ENCODE peak calls at places on chromosomes 6 and 20, in six cellular contexts. One of them, this sample, is unnamed.
A peak's percentile ranks its signal among the peaks of the same experiment; 100 is the strongest.

GRCh38 chr6:146781836-146782235 is 183.1 kb downstream of the ADGB start:
- DNase-seq in NCI-H446: no peak
- DNase-seq in astrocyte of the spinal cord: no peak
- DNase-seq in transverse colon: no peak
- DNase-seq in stimulated activated CD4-positive, alpha-beta T cell treated with anti-CD3 and anti-CD28 coated beads, Interleukin-1b, Interleukin-23, amount 100 ng/mL, for 48 hours: no peak
- DNase-seq in heart right ventricle: no peak
- DNase-seq in this sample: no peak

GRCh38 chr20:59123011-59123676 is 40.5 kb upstream of the ZNF831 start:
- DNase-seq in NCI-H446: no peak
- DNase-seq in astrocyte of the spinal cord: no peak
- DNase-seq in transverse colon: peak; percentile 21
- DNase-seq in stimulated activated CD4-positive, alpha-beta T cell treated with anti-CD3 and anti-CD28 coated beads, Interleukin-1b, Interleukin-23, amount 100 ng/mL, for 48 hours: peak; percentile 32
- DNase-seq in heart right ventricle: no peak
- DNase-seq in this sample: peak; percentile 16

GRCh38 chr20:42430059-42430458 is 759.6 kb downstream of the PTPRT start:
- DNase-seq in NCI-H446: no peak
- DNase-seq in astrocyte of the spinal cord: no peak
- DNase-seq in transverse colon: no peak
- DNase-seq in stimulated activated CD4-positive, alpha-beta T cell treated with anti-CD3 and anti-CD28 coated beads, Interleukin-1b, Interleukin-23, amount 100 ng/mL, for 48 hours: no peak
- DNase-seq in heart right ventricle: peak; percentile 16
- DNase-seq in this sample: no peak

GRCh38 chr6:2510341-2510740 is 240.4 kb downstream of the MYLK4 start:
- DNase-seq in NCI-H446: no peak
- DNase-seq in astrocyte of the spinal cord: no peak
- DNase-seq in transverse colon: no peak
- DNase-seq in stimulated activated CD4-positive, alpha-beta T cell treated with anti-CD3 and anti-CD28 coated beads, Interleukin-1b, Interleukin-23, amount 100 ng/mL, for 48 hours: no peak
- DNase-seq in heart right ventricle: no peak
- DNase-seq in this sample: no peak

GRCh38 chr20:44187054-44187762 is at the start of gene JPH2:
- DNase-seq in NCI-H446: no peak
- DNase-seq in astrocyte of the spinal cord: peak; percentile 54
- DNase-seq in transverse colon: peak; percentile 56
- DNase-seq in stimulated activated CD4-positive, alpha-beta T cell treated with anti-CD3 and anti-CD28 coated beads, Interleukin-1b, Interleukin-23, amount 100 ng/mL, for 48 hours: no peak
- DNase-seq in heart right ventricle: peak; percentile 71
- DNase-seq in this sample: peak; percentile 43

GRCh38 chr6:43890197-43891062 is 120.4 kb downstream of the VEGFA start:
- DNase-seq in NCI-H446: no peak
- DNase-seq in astrocyte of the spinal cord: no peak
- DNase-seq in transverse colon: no peak
- DNase-seq in stimulated activated CD4-positive, alpha-beta T cell treated with anti-CD3 and anti-CD28 coated beads, Interleukin-1b, Interleukin-23, amount 100 ng/mL, for 48 hours: no peak
- DNase-seq in heart right ventricle: no peak
- DNase-seq in this sample: no peak

GRCh38 chr6:163724196-163724595 is 309.7 kb downstream of the QKI start:
- DNase-seq in NCI-H446: no peak
- DNase-seq in astrocyte of the spinal cord: no peak
- DNase-seq in transverse colon: no peak
- DNase-seq in stimulated activated CD4-positive, alpha-beta T cell treated with anti-CD3 and anti-CD28 coated beads, Interleukin-1b, Interleukin-23, amount 100 ng/mL, for 48 hours: no peak
- DNase-seq in heart right ventricle: no peak
- DNase-seq in this sample: no peak

GRCh38 chr6:45171380-45171779 is 156.8 kb upstream of the RUNX2 start:
- DNase-seq in NCI-H446: no peak
- DNase-seq in astrocyte of the spinal cord: no peak
- DNase-seq in transverse colon: no peak
- DNase-seq in stimulated activated CD4-positive, alpha-beta T cell treated with anti-CD3 and anti-CD28 coated beads, Interleukin-1b, Interleukin-23, amount 100 ng/mL, for 48 hours: no peak
- DNase-seq in heart right ventricle: no peak
- DNase-seq in this sample: no peak

GRCh38 chr6:161455848-161456247 is 182.0 kb upstream of the AGPAT4 start:
- DNase-seq in NCI-H446: no peak
- DNase-seq in astrocyte of the spinal cord: no peak
- DNase-seq in transverse colon: no peak
- DNase-seq in stimulated activated CD4-positive, alpha-beta T cell treated with anti-CD3 and anti-CD28 coated beads, Interleukin-1b, Interleukin-23, amount 100 ng/mL, for 48 hours: no peak
- DNase-seq in heart right ventricle: no peak
- DNase-seq in this sample: no peak

GRCh38 chr20:59063358-59064213 is 21.0 kb upstream of the PRELID3B start:
- DNase-seq in NCI-H446: no peak
- DNase-seq in astrocyte of the spinal cord: peak; percentile 59
- DNase-seq in transverse colon: no peak
- DNase-seq in stimulated activated CD4-positive, alpha-beta T cell treated with anti-CD3 and anti-CD28 coated beads, Interleukin-1b, Interleukin-23, amount 100 ng/mL, for 48 hours: no peak
- DNase-seq in heart right ventricle: peak; percentile 42
- DNase-seq in this sample: no peak

This sample was measured in left colon.